ENCODE peak calls at places on chromosomes 5 and 9, in nine cellular contexts. Z, K, X, S, B, H, R, U and F are unnamed samples.

GRCh38 chr5:60718186-60718892 is 18.4 kb upstream of the DEPDC1B start:
- DNase-seq in Z (no peak), K (no peak), X (no peak), S (no peak), B (no peak), H (no peak), R (no peak), U (no peak), F (no peak)

GRCh38 chr5:143230676-143230996 is 172.8 kb downstream of the NR3C1 start:
- DNase-seq in Z (no peak), K (no peak), X (no peak), S (no peak), B (no peak), H (no peak), R (no peak), U (no peak), F (no peak)

GRCh38 chr9:113580954-113581311 is 117.4 kb downstream of the RGS3 start:
- DNase-seq in Z (no peak), K (no peak), X (no peak), S (no peak), B (no peak), H (no peak), R (no peak), U (no peak), F (no peak)

GRCh38 chr5:68251804-68252648 is 36.5 kb downstream of the PIK3R1 start:
- DNase-seq in Z (no peak), K (no peak), X (no peak), S (no peak), B (no peak), H (peak), R (peak), U (peak), F (no peak)

GRCh38 chr5:140240987-140241706 is 61.8 kb downstream of the PFDN1 start:
- DNase-seq in Z (peak), K (no peak), X (peak), S (peak), B (no peak), H (peak), R (peak), U (peak), F (peak)

GRCh38 chr5:14896091-14896490 is 24.5 kb upstream of the ANKH start:
- DNase-seq in Z (no peak), K (no peak), X (no peak), S (no peak), B (no peak), H (no peak), R (no peak), U (no peak), F (no peak)

GRCh38 chr5:54383941-54384340 is 71.6 kb upstream of the HSPB3 start:
- DNase-seq in Z (no peak), K (no peak), X (no peak), S (no peak), B (no peak), H (peak), R (no peak), U (peak), F (no peak)

GRCh38 chr5:9932770-9933169 is 302.6 kb upstream of the TAS2R1 start:
- DNase-seq in Z (no peak), K (no peak), X (no peak), S (no peak), B (no peak), H (peak), R (no peak), U (peak), F (no peak)

GRCh38 chr9:110954822-110955291 is 83.4 kb downstream of the LPAR1 start:
- DNase-seq in Z (no peak), K (no peak), X (no peak), S (no peak), B (no peak), H (peak), R (no peak), U (no peak), F (no peak)

GRCh38 chr9:113590389-113590788 is 126.9 kb downstream of the RGS3 start:
- DNase-seq in Z (no peak), K (no peak), X (no peak), S (no peak), B (no peak), H (no peak), R (no peak), U (no peak), F (no peak)

GRCh38 chr9:91195372-91196012 is 166.2 kb downstream of the AUH start:
- DNase-seq in Z (no peak), K (no peak), X (no peak), S (no peak), B (no peak), H (no peak), R (no peak), U (peak), F (no peak)

GRCh38 chr9:32376295-32376694 is 8.1 kb upstream of the ACO1 start:
- DNase-seq in Z (no peak), K (no peak), X (no peak), S (no peak), B (no peak), H (no peak), R (no peak), U (no peak), F (no peak)

GRCh38 chr5:172549708-172550095 is 91.4 kb upstream of the NEURL1B start:
- DNase-seq in Z (no peak), K (no peak), X (no peak), S (no peak), B (no peak), H (no peak), R (no peak), U (no peak), F (no peak)

GRCh38 chr5:43637416-43637815 is 34.4 kb downstream of the NNT start:
- DNase-seq in Z (no peak), K (no peak), X (no peak), S (no peak), B (no peak), H (no peak), R (no peak), U (no peak), F (no peak)

GRCh38 chr5:97501965-97502305 is 318.9 kb upstream of the RIOK2 start:
- DNase-seq in Z (no peak), K (no peak), X (no peak), S (no peak), B (no peak), H (peak), R (no peak), U (peak), F (no peak)